ENCODE peak calls at places on chromosomes 1 and 21, in four cellular contexts. H is stimulated activated CD8-positive, alpha-beta memory T cell treated with anti-CD3 and anti-CD28 coated beads, Interleukin-7, amount 100 ng/mL, for 1 hour; F is Calu3; X is A172. Y is an unnamed sample.

GRCh38 chr21:43348801-43349261 is 78.1 kb downstream of the SIK1 start:
- DNase-seq in H (no peak), F (no peak), X (no peak), Y (peak)

GRCh38 chr1:48019714-48020315 is 22.6 kb upstream of the TRABD2B start:
- DNase-seq in H (no peak), F (no peak), X (peak), Y (peak)

GRCh38 chr21:16590186-16590585 is 860.4 kb downstream of the USP25 start:
- DNase-seq in H (no peak), F (no peak), X (no peak), Y (no peak)

GRCh38 chr1:150268342-150268705 is 492 bp downstream of the APH1A start:
- DNase-seq in H (peak), F (peak), X (peak), Y (peak)

GRCh38 chr21:23977971-23978370 is 1629.3 kb downstream of the MRPL39 start:
- DNase-seq in H (no peak), F (no peak), X (no peak), Y (peak)

GRCh38 chr1:16189921-16190499 is 22.4 kb downstream of the ARHGEF19 start:
- DNase-seq in H (no peak), F (no peak), X (no peak), Y (no peak)

GRCh38 chr1:15156807-15157380 is 3.3 kb downstream of the TMEM51 start:
- DNase-seq in H (no peak), F (no peak), X (no peak), Y (no peak)

GRCh38 chr1:75174031-75174760 is 40.0 kb downstream of the LHX8 start:
- DNase-seq in H (no peak), F (no peak), X (no peak), Y (no peak)

GRCh38 chr1:112767646-112768045 is 52.5 kb upstream of the PPM1J start:
- DNase-seq in H (no peak), F (no peak), X (no peak), Y (no peak)

GRCh38 chr1:53725238-53725689 is 13.7 kb downstream of the GLIS1 start:
- DNase-seq in H (no peak), F (no peak), X (no peak), Y (peak)

GRCh38 chr1:156655151-156655903 is 13.4 kb downstream of the BCAN start:
- DNase-seq in H (no peak), F (no peak), X (no peak), Y (no peak)

GRCh38 chr21:32914424-32915070 is 111.2 kb upstream of the OLIG2 start:
- DNase-seq in H (no peak), F (no peak), X (no peak), Y (no peak)

GRCh38 chr1:30345525-30346145 is 377.8 kb downstream of the MATN1 start:
- DNase-seq in H (no peak), F (no peak), X (no peak), Y (no peak)

GRCh38 chr1:87084247-87084836 is 169.9 kb downstream of the HS2ST1 start:
- DNase-seq in H (no peak), F (no peak), X (peak), Y (peak)

GRCh38 chr1:147643974-147644373 is 26.4 kb downstream of the ACP6 start:
- DNase-seq in H (no peak), F (no peak), X (no peak), Y (no peak)

GRCh38 chr21:30146558-30147282 is 19.9 kb downstream of the CLDN17 start:
- DNase-seq in H (no peak), F (peak), X (no peak), Y (peak)

GRCh38 chr1:165871311-165872067 is 44.1 kb downstream of the UCK2 start:
- DNase-seq in H (peak), F (peak), X (peak), Y (peak)

GRCh38 chr1:32946413-32946812 is 18.2 kb downstream of the RNF19B start:
- DNase-seq in H (no peak), F (no peak), X (no peak), Y (no peak)

GRCh38 chr1:10867138-10867721 is 70.8 kb upstream of the CASZ1 start:
- DNase-seq in H (peak), F (peak), X (no peak), Y (no peak)

GRCh38 chr21:41894922-41895557 is 15.9 kb upstream of the PRDM15 start:
- DNase-seq in H (no peak), F (no peak), X (peak), Y (peak)

GRCh38 chr1:111399792-111400610 is 27.5 kb downstream of the OVGP1 start:
- DNase-seq in H (peak), F (peak), X (peak), Y (peak)

GRCh38 chr1:68358439-68358838 is 91.3 kb downstream of the RPE65 start:
- DNase-seq in H (no peak), F (no peak), X (no peak), Y (no peak)

GRCh38 chr1:199742547-199742946 is 285.0 kb upstream of the NR5A2 start:
- DNase-seq in H (no peak), F (peak), X (peak), Y (peak)

GRCh38 chr21:33414926-33415325 is 11.7 kb downstream of the IFNGR2 start:
- DNase-seq in H (no peak), F (no peak), X (no peak), Y (no peak)

Y was measured in bronchial epithelial cell.